ENCODE peak calls at places on chromosomes 13 and 19, in seven cellular contexts. U, A, Z, O, S, E and Y are unnamed samples.

GRCh38 chr19:1239796-1240737 is 1.5 kb upstream of the ATP5F1D start:
- DNase-seq in U (peak; percentile 71), A (peak; percentile 86), Z (peak; percentile 94), O (peak; percentile 93), S (peak; percentile 66), E (peak; percentile 81), Y (peak; percentile 86)

GRCh38 chr13:76610819-76611415 is 275.3 kb downstream of the KCTD12 start:
- DNase-seq in U (no peak), A (no peak), Z (no peak), O (no peak), S (peak; percentile 90), E (no peak), Y (no peak)

GRCh38 chr13:102401755-102402154 is at the start of gene FGF14:
- DNase-seq in U (no peak), A (no peak), Z (no peak), O (no peak), S (no peak), E (no peak), Y (no peak)

GRCh38 chr13:42996584-42996983 is 4.5 kb upstream of the EPSTI1 start:
- DNase-seq in U (peak; percentile 88), A (no peak), Z (no peak), O (no peak), S (no peak), E (no peak), Y (no peak)

GRCh38 chr19:51158474-51159129 is 16.5 kb downstream of the SIGLEC7 start:
- DNase-seq in U (peak; percentile 51), A (no peak), Z (peak; percentile 78), O (peak; percentile 62), S (no peak), E (peak; percentile 42), Y (no peak)

GRCh38 chr13:42970824-42971669 is 21.0 kb downstream of the EPSTI1 start:
- DNase-seq in U (peak; percentile 76), A (no peak), Z (no peak), O (peak; percentile 50), S (no peak), E (peak; percentile 28), Y (peak; percentile 27)

GRCh38 chr19:40908981-40909380 is 26.9 kb upstream of the CYP2A7 start:
- DNase-seq in U (no peak), A (no peak), Z (no peak), O (no peak), S (no peak), E (no peak), Y (no peak)

GRCh38 chr13:46553886-46554855 is 1.2 kb downstream of the LRCH1 start:
- DNase-seq in U (peak; percentile 94), A (peak; percentile 67), Z (peak; percentile 71), O (peak; percentile 59), S (peak; percentile 27), E (peak; percentile 68), Y (peak; percentile 46)

GRCh38 chr19:16445238-16446107 is 26.3 kb downstream of the EPS15L1 start:
- DNase-seq in U (no peak), A (no peak), Z (no peak), O (no peak), S (no peak), E (no peak), Y (no peak)

GRCh38 chr13:86080340-86080995 is 281.2 kb upstream of the SLITRK6 start:
- DNase-seq in U (no peak), A (no peak), Z (no peak), O (no peak), S (no peak), E (no peak), Y (no peak)